ENCODE peak calls at places on chromosome 11, in eight cellular contexts. Y, C, P, H, L, O, T and V are unnamed samples.

GRCh38 chr11:36793542-36793926 is 195.5 kb upstream of the RAG2 start:
- DNase-seq in Y (no peak), C (no peak), P (no peak), H (no peak), L (no peak), O (no peak), T (no peak), V (no peak)

GRCh38 chr11:39236916-39237315 is 2222.5 kb downstream of the LRRC4C start:
- DNase-seq in Y (no peak), C (no peak), P (peak; percentile 4), H (no peak), L (no peak), O (no peak), T (no peak), V (no peak)

GRCh38 chr11:102599642-102600261 is 25.4 kb downstream of the MMP20 start:
- DNase-seq in Y (no peak), C (peak; percentile 41), P (peak; percentile 90), H (no peak), L (peak; percentile 58), O (no peak), T (no peak), V (no peak)

GRCh38 chr11:111935331-111936044 is 1.7 kb upstream of the DIXDC1 start:
- DNase-seq in Y (no peak), C (no peak), P (no peak), H (no peak), L (no peak), O (no peak), T (no peak), V (no peak)

GRCh38 chr11:127474735-127475134 is 474.2 kb upstream of the KIRREL3 start:
- DNase-seq in Y (no peak), C (no peak), P (no peak), H (no peak), L (no peak), O (no peak), T (no peak), V (no peak)

GRCh38 chr11:115503083-115503885 is 931 bp downstream of the CADM1 start:
- DNase-seq in Y (no peak), C (peak; percentile 37), P (peak; percentile 19), H (no peak), L (peak; percentile 64), O (no peak), T (peak; percentile 87), V (peak; percentile 76)

GRCh38 chr11:12137005-12137690 is 26.8 kb downstream of the MICAL2 start:
- DNase-seq in Y (no peak), C (no peak), P (no peak), H (no peak), L (peak; percentile 68), O (no peak), T (no peak), V (no peak)

GRCh38 chr11:119521551-119521950 is 98.6 kb upstream of the THY1 start:
- DNase-seq in Y (no peak), C (no peak), P (no peak), H (no peak), L (no peak), O (no peak), T (no peak), V (no peak)

GRCh38 chr11:72475359-72475758 is 41.0 kb upstream of the CLPB start:
- DNase-seq in Y (no peak), C (no peak), P (no peak), H (no peak), L (no peak), O (no peak), T (no peak), V (no peak)

GRCh38 chr11:120043323-120043945 is 94.5 kb downstream of the TRIM29 start:
- DNase-seq in Y (no peak), C (no peak), P (no peak), H (no peak), L (no peak), O (no peak), T (no peak), V (no peak)

GRCh38 chr11:62337682-62338181 is 484 bp downstream of the ASRGL1 start:
- DNase-seq in Y (no peak), C (no peak), P (peak; percentile 10), H (peak; percentile 5), L (peak; percentile 19), O (no peak), T (peak; percentile 73), V (peak; percentile 69)

GRCh38 chr11:61616443-61616842 is 35.6 kb upstream of the SYT7 start:
- DNase-seq in Y (no peak), C (no peak), P (no peak), H (no peak), L (no peak), O (no peak), T (no peak), V (no peak)

GRCh38 chr11:68581439-68581838 is 102.9 kb upstream of the GAL start:
- DNase-seq in Y (no peak), C (no peak), P (no peak), H (no peak), L (no peak), O (no peak), T (no peak), V (no peak)

GRCh38 chr11:13468750-13469149 is 5.7 kb upstream of the BTBD10 start:
- DNase-seq in Y (no peak), C (no peak), P (no peak), H (no peak), L (no peak), O (no peak), T (no peak), V (no peak)

GRCh38 chr11:112453601-112454577 is 193.2 kb upstream of the PLET1 start:
- DNase-seq in Y (no peak), C (peak; percentile 40), P (no peak), H (peak; percentile 36), L (no peak), O (peak; percentile 23), T (no peak), V (no peak)

GRCh38 chr11:46492540-46492939 is 101.0 kb upstream of the CHRM4 start:
- DNase-seq in Y (no peak), C (no peak), P (no peak), H (no peak), L (no peak), O (no peak), T (no peak), V (no peak)

GRCh38 chr11:27625347-27625912 is 74.8 kb downstream of the BDNF start:
- DNase-seq in Y (no peak), C (no peak), P (no peak), H (no peak), L (no peak), O (no peak), T (no peak), V (no peak)

GRCh38 chr11:116215471-116216113 is 557.2 kb downstream of the BUD13 start:
- DNase-seq in Y (no peak), C (peak; percentile 8), P (no peak), H (no peak), L (no peak), O (no peak), T (no peak), V (no peak)

GRCh38 chr11:21121991-21122390 is 452.6 kb downstream of the NELL1 start:
- DNase-seq in Y (no peak), C (no peak), P (no peak), H (no peak), L (no peak), O (no peak), T (no peak), V (no peak)

GRCh38 chr11:97610000-97610399 is 1220.2 kb downstream of the JRKL start:
- DNase-seq in Y (no peak), C (no peak), P (no peak), H (no peak), L (no peak), O (no peak), T (no peak), V (no peak)

GRCh38 chr11:128522943-128523518 is 64.3 kb downstream of the ETS1 start:
- DNase-seq in Y (no peak), C (no peak), P (no peak), H (peak; percentile 60), L (no peak), O (no peak), T (no peak), V (no peak)

GRCh38 chr11:8092587-8093424 is 11.8 kb downstream of the TUB start:
- DNase-seq in Y (no peak), C (peak; percentile 77), P (peak; percentile 72), H (peak; percentile 45), L (peak; percentile 57), O (peak; percentile 37), T (no peak), V (peak; percentile 81)

GRCh38 chr11:6968816-6969215 is 42.6 kb downstream of the ZNF215 start:
- DNase-seq in Y (no peak), C (no peak), P (no peak), H (no peak), L (no peak), O (no peak), T (no peak), V (no peak)

GRCh38 chr11:70650075-70650909 is 252.0 kb downstream of the CTTN start:
- DNase-seq in Y (peak; percentile 8), C (peak; percentile 79), P (peak; percentile 90), H (peak; percentile 47), L (peak; percentile 81), O (peak; percentile 18), T (peak; percentile 33), V (no peak)

GRCh38 chr11:44288133-44288526 is 21.8 kb downstream of the ALX4 start:
- DNase-seq in Y (no peak), C (no peak), P (no peak), H (no peak), L (no peak), O (no peak), T (no peak), V (no peak)

GRCh38 chr11:77377734-77378133 is 76.2 kb upstream of the GDPD4 start:
- DNase-seq in Y (no peak), C (no peak), P (no peak), H (no peak), L (no peak), O (no peak), T (no peak), V (no peak)

GRCh38 chr11:69634590-69634989 is 6.4 kb upstream of the CCND1 start:
- DNase-seq in Y (no peak), C (no peak), P (no peak), H (no peak), L (no peak), O (no peak), T (no peak), V (no peak)

GRCh38 chr11:33857924-33858323 is 34.0 kb downstream of the LMO2 start:
- DNase-seq in Y (peak; percentile 58), C (peak; percentile 88), P (peak; percentile 69), H (peak; percentile 71), L (peak; percentile 67), O (peak; percentile 56), T (no peak), V (peak; percentile 88)

GRCh38 chr11:113278481-113278880 is 35.9 kb upstream of the TTC12 start:
- DNase-seq in Y (no peak), C (no peak), P (no peak), H (no peak), L (no peak), O (no peak), T (no peak), V (no peak)

GRCh38 chr11:87740968-87741367 is 434.3 kb downstream of the RAB38 start:
- DNase-seq in Y (no peak), C (no peak), P (no peak), H (no peak), L (no peak), O (no peak), T (no peak), V (no peak)